ENCODE peak calls at places on chromosomes 7 and 10, in eight cellular contexts. D is substantia nigra, J is A673, L is OCI-LY7, N is neuronal stem cell, C is brain microvascular endothelial cell, B is adrenal gland, R is left ventricle myocardium inferior. O is an unnamed sample.

GRCh38 chr7:126202177-126202576 is 1050.6 kb downstream of the GRM8 start:
- DNase-seq in D (no peak), J (no peak), L (no peak), N (no peak), C (no peak), B (no peak), R (no peak), O (no peak)

GRCh38 chr7:30764030-30764991 is 6.9 kb upstream of the MINDY4 start:
- DNase-seq in D (no peak), J (no peak), L (no peak), N (no peak), C (peak), B (peak), R (no peak), O (no peak)

GRCh38 chr10:35027567-35027966 is 62.6 kb downstream of the CUL2 start:
- DNase-seq in D (no peak), J (peak), L (no peak), N (no peak), C (no peak), B (no peak), R (no peak), O (no peak)

GRCh38 chr10:114911052-114911697 is 26.8 kb upstream of the TRUB1 start:
- DNase-seq in D (no peak), J (no peak), L (no peak), N (no peak), C (peak), B (no peak), R (no peak), O (no peak)

GRCh38 chr7:133478591-133479135 is 225.8 kb downstream of the EXOC4 start:
- DNase-seq in D (no peak), J (peak), L (no peak), N (no peak), C (no peak), B (no peak), R (no peak), O (no peak)

GRCh38 chr10:70494966-70495365 is 16.4 kb downstream of the PALD1 start:
- DNase-seq in D (no peak), J (no peak), L (no peak), N (no peak), C (no peak), B (peak), R (no peak), O (peak)

GRCh38 chr7:36287371-36288241 is 102.1 kb upstream of the ANLN start:
- DNase-seq in D (peak), J (no peak), L (peak), N (no peak), C (no peak), B (no peak), R (no peak), O (peak)

GRCh38 chr7:50679218-50680007 is 103.3 kb downstream of the GRB10 start:
- DNase-seq in D (no peak), J (peak), L (peak), N (no peak), C (no peak), B (no peak), R (no peak), O (no peak)

GRCh38 chr7:72785166-72785955 is 42.6 kb downstream of the TYW1B start:
- DNase-seq in D (no peak), J (no peak), L (no peak), N (no peak), C (peak), B (no peak), R (no peak), O (no peak)

GRCh38 chr7:87341441-87341840 is 4.0 kb upstream of the CROT start:
- DNase-seq in D (no peak), J (no peak), L (no peak), N (no peak), C (no peak), B (no peak), R (no peak), O (no peak)

GRCh38 chr10:6269953-6270867 is 67.5 kb downstream of the PFKFB3 start:
- DNase-seq in D (no peak), J (no peak), L (peak), N (no peak), C (no peak), B (no peak), R (no peak), O (no peak)

GRCh38 chr7:114554781-114555537 is 140.3 kb downstream of the FOXP2 start:
- DNase-seq in D (no peak), J (peak), L (no peak), N (no peak), C (peak), B (no peak), R (no peak), O (no peak)

GRCh38 chr7:4188646-4189045 is 493.4 kb upstream of the FOXK1 start:
- DNase-seq in D (no peak), J (no peak), L (no peak), N (no peak), C (no peak), B (no peak), R (no peak), O (no peak)
- H3K27ac ChIP-seq in D (no peak), J (peak), L (no peak), N (no peak), C (no peak), B (no peak), R (peak), O (no peak)

GRCh38 chr7:8389898-8390642 is 43.3 kb upstream of the NXPH1 start:
- DNase-seq in D (peak), J (peak), L (no peak), N (peak), C (no peak), B (no peak), R (no peak), O (peak)

GRCh38 chr7:8386926-8387550 is 46.4 kb upstream of the NXPH1 start:
- DNase-seq in D (no peak), J (no peak), L (no peak), N (no peak), C (no peak), B (no peak), R (no peak), O (no peak)

GRCh38 chr7:8387551-8388256 is 45.7 kb upstream of the NXPH1 start:
- DNase-seq in D (peak), J (no peak), L (no peak), N (no peak), C (no peak), B (no peak), R (no peak), O (no peak)

GRCh38 chr7:8391353-8392062 is 41.9 kb upstream of the NXPH1 start:
- DNase-seq in D (no peak), J (no peak), L (no peak), N (no peak), C (no peak), B (no peak), R (no peak), O (no peak)

GRCh38 chr7:8388257-8388625 is 45.2 kb upstream of the NXPH1 start:
- DNase-seq in D (no peak), J (no peak), L (no peak), N (no peak), C (no peak), B (no peak), R (no peak), O (no peak)
- H3K27ac ChIP-seq in D (peak), J (no peak), L (no peak), N (no peak), C (no peak), B (no peak), R (no peak), O (no peak)

GRCh38 chr10:59304521-59305097 is 57.7 kb downstream of the FAM13C start:
- DNase-seq in D (no peak), J (no peak), L (no peak), N (no peak), C (no peak), B (no peak), R (no peak), O (no peak)

GRCh38 chr10:59299933-59300332 is 62.4 kb downstream of the FAM13C start:
- DNase-seq in D (no peak), J (no peak), L (no peak), N (no peak), C (no peak), B (no peak), R (no peak), O (no peak)

GRCh38 chr10:59303018-59303417 is 59.3 kb downstream of the FAM13C start:
- DNase-seq in D (no peak), J (peak), L (no peak), N (no peak), C (no peak), B (no peak), R (no peak), O (no peak)

GRCh38 chr10:59300386-59300785 is 62.0 kb downstream of the FAM13C start:
- DNase-seq in D (no peak), J (no peak), L (no peak), N (no peak), C (no peak), B (no peak), R (no peak), O (no peak)

DNA sequence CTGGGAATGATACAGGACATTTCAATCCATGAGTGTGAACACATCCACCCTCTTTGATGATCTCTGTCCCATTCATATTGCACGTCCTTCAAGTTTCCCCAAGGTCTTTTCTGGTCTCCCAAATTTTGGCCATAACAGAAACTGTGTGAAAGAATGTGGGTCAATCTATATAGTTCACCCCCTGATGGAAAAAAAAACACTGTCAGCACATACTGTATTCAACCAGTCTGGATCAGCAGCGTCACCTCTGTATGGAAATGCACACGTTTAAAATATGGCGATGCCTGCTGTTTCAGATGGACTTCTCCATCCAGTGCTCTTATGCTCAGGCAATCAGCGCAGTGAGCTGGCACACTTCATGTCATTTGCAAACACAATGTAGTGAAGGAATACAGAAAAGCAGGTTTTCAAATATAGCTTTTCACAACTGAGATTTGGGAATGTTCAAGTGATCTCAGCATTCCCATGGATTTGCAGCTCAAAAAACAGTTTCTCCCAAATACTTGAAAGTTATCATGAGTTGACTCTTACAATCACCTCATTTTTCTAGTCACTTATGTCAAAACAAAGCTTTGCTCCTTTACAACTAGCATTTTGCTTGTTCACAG is 61.2 kb downstream of the FAM13C start:
- DNase-seq in D (peak), J (no peak), L (no peak), N (no peak), C (no peak), B (no peak), R (no peak), O (no peak)
- H3K27ac ChIP-seq in D (peak), J (no peak), L (no peak), N (no peak), C (no peak), B (no peak), R (no peak), O (no peak)

DNA sequence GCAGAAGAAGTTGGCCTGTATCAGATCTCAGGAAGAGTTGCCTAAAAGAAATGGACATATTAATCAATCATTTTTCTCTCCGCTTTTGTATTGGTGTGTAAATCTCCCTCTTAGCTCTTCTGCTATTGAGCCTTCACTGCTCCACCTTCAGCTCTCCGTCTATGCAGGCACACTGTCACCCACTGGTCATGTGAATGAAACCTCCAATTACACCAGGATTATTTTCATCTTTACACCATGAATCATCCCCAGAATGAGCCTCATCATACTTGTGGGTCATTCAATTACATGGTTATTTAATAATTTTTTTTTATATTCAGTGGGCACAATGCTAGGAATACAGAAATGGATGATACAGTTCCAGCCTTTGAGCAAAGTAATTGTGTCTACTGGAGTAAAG is 92.6 kb downstream of the LRRC4 start:
- DNase-seq in D (no peak), J (peak), L (no peak), N (no peak), C (peak), B (peak), R (no peak), O (no peak)
- H3K27ac ChIP-seq in D (no peak), J (no peak), L (no peak), N (no peak), C (no peak), B (no peak), R (no peak), O (no peak)

DNA sequence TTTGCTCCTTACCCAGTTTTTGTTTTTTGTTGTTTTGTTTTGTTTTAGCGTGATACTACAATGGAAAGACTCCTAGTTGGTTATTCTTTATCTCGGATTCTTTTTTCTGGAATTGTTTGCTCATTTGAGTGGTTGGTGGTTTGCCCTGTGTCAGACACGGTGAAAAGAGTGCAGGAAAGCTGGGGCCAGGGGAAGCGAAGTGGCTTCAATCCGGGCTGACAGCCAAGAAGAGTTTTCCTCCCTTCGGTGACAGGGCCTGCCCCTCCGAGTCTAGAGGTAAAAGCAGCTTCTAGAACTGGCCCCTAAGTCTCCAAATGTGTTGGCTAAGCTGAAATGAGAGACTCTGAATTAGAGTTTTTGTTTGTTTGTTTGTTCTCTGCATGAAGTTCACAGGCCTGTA is 5.7 kb upstream of the AP5Z1 start:
- DNase-seq in D (no peak), J (no peak), L (no peak), N (no peak), C (peak), B (no peak), R (no peak), O (no peak)
- H3K27ac ChIP-seq in D (no peak), J (no peak), L (no peak), N (no peak), C (no peak), B (no peak), R (no peak), O (peak)

DNA sequence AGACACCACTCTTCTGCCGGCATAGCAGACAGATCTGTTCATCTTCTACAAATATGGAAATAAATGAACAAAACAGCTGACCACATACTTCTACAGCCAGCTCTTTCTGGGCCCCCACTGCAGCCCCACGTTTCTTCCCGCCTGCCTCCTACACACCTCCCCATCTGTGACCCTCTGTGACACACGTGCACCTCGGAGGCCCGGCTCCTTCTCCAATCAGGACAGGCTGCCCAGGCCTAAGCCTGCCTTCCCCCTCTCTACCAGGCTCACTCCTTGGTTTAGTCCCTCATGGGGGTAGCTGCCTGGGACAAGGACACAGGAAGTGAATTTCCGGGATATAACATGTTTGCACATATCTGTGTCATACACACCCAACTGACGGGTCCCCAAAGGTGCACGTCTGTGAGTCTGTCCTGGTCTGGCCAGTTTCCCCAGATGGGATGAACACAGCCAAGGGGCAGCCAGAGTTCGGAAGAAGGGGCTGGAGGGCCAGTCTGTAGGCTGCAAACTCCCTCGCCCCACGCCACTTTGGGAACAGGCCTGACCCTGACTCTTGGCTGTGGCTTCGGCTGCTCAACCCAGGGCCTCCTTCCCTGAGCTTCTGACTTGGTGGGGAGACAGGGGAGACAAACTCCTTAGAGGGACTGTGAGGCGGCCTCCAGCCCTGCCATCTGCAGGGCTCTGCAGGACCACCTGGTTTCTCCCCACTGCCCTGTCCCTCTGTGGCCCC is 30.3 kb downstream of the PITRM1 start:
- DNase-seq in D (no peak), J (no peak), L (no peak), N (no peak), C (no peak), B (no peak), R (no peak), O (no peak)
- H3K27ac ChIP-seq in D (no peak), J (no peak), L (no peak), N (no peak), C (no peak), B (no peak), R (no peak), O (no peak)

GRCh38 chr7:150633926-150634325 is 1.7 kb upstream of the GIMAP6 start:
- DNase-seq in D (no peak), J (no peak), L (no peak), N (no peak), C (no peak), B (no peak), R (no peak), O (no peak)

GRCh38 chr7:150631084-150631824 is 931 bp downstream of the GIMAP6 start:
- DNase-seq in D (no peak), J (no peak), L (no peak), N (no peak), C (no peak), B (peak), R (peak), O (peak)

GRCh38 chr7:150627959-150628358 is 4.2 kb downstream of the GIMAP6 start:
- DNase-seq in D (no peak), J (no peak), L (no peak), N (no peak), C (no peak), B (no peak), R (no peak), O (no peak)

GRCh38 chr7:150629347-150629746 is 2.8 kb downstream of the GIMAP6 start:
- DNase-seq in D (no peak), J (no peak), L (no peak), N (no peak), C (no peak), B (peak), R (peak), O (no peak)

GRCh38 chr7:150631866-150632864 is at the start of gene GIMAP6:
- DNase-seq in D (no peak), J (no peak), L (no peak), N (no peak), C (no peak), B (peak), R (no peak), O (no peak)
- H3K27ac ChIP-seq in D (peak), J (no peak), L (no peak), N (no peak), C (no peak), B (peak), R (peak), O (peak)

GRCh38 chr7:99267530-99268360 is 4.9 kb upstream of the MYH16 start:
- DNase-seq in D (peak), J (no peak), L (no peak), N (no peak), C (peak), B (peak), R (no peak), O (no peak)

GRCh38 chr7:99265848-99266247 is 6.8 kb upstream of the MYH16 start:
- DNase-seq in D (no peak), J (no peak), L (no peak), N (no peak), C (no peak), B (no peak), R (no peak), O (no peak)

GRCh38 chr7:99272476-99273045 is at the start of gene MYH16:
- DNase-seq in D (no peak), J (no peak), L (no peak), N (no peak), C (no peak), B (no peak), R (no peak), O (no peak)

GRCh38 chr7:99270702-99271101 is 1.9 kb upstream of the MYH16 start:
- DNase-seq in D (no peak), J (no peak), L (no peak), N (no peak), C (no peak), B (no peak), R (no peak), O (no peak)

GRCh38 chr7:99268361-99268908 is 4.2 kb upstream of the MYH16 start:
- DNase-seq in D (no peak), J (no peak), L (no peak), N (no peak), C (no peak), B (no peak), R (no peak), O (no peak)
- H3K27ac ChIP-seq in D (peak), J (no peak), L (no peak), N (no peak), C (peak), B (no peak), R (no peak), O (no peak)

O was measured in psoas muscle.